ENCODE peak calls at places on chromosome 9, in nine cellular contexts. T is COR-L47; Y is CD8-positive, alpha-beta memory T cell; O is activated naive CD8-positive, alpha-beta T cell treated with anti-CD3 and anti-CD28 coated beads, Interleukin-2, amount 50 U/mL, for 16 hours; G is caudate nucleus; Q is occipital lobe; L is stimulated activated CD4-positive, alpha-beta T cell treated with anti-CD3 and anti-CD28 coated beads, Interleukin-2, amount 100 ng/mL, for 24 hours; I is HEK293T; P is progenitor cell of endocrine pancreas. K is an unnamed sample.

GRCh38 chr9:12775963-12776774 is 1.3 kb downstream of the LURAP1L start:
- DNase-seq in T (peak), Y (no peak), O (no peak), G (peak), Q (peak), L (no peak), I (peak), P (peak), K (no peak)

GRCh38 chr9:32703635-32704034 is 68.2 kb upstream of the TAF1L start:
- DNase-seq in T (no peak), Y (no peak), O (no peak), G (no peak), Q (no peak), L (no peak), I (peak), P (no peak), K (no peak)

GRCh38 chr9:128706045-128706444 is 3.7 kb downstream of the PKN3 start:
- DNase-seq in T (no peak), Y (no peak), O (no peak), G (no peak), Q (no peak), L (no peak), I (no peak), P (no peak), K (no peak)

GRCh38 chr9:113580041-113580953 is 116.8 kb downstream of the RGS3 start:
- DNase-seq in T (no peak), Y (peak), O (peak), G (peak), Q (peak), L (peak), I (no peak), P (no peak), K (peak)

GRCh38 chr9:21696411-21696865 is 106.0 kb upstream of the MTAP start:
- DNase-seq in T (no peak), Y (no peak), O (no peak), G (no peak), Q (no peak), L (no peak), I (peak), P (no peak), K (no peak)

GRCh38 chr9:105083246-105083645 is 155.3 kb upstream of the ABCA1 start:
- DNase-seq in T (no peak), Y (no peak), O (no peak), G (no peak), Q (no peak), L (no peak), I (no peak), P (no peak), K (no peak)

GRCh38 chr9:127463382-127463781 is 12.1 kb downstream of the LRSAM1 start:
- DNase-seq in T (no peak), Y (no peak), O (no peak), G (no peak), Q (no peak), L (no peak), I (no peak), P (no peak), K (no peak)

GRCh38 chr9:137275203-137275936 is 2.2 kb upstream of the TOR4A start:
- DNase-seq in T (no peak), Y (no peak), O (no peak), G (no peak), Q (no peak), L (no peak), I (no peak), P (no peak), K (no peak)

GRCh38 chr9:35690447-35691324 is 961 bp upstream of the TPM2 start:
- DNase-seq in T (peak), Y (peak), O (no peak), G (no peak), Q (no peak), L (peak), I (peak), P (peak), K (no peak)

GRCh38 chr9:75039006-75039405 is 10.9 kb upstream of the CARNMT1 start:
- DNase-seq in T (no peak), Y (no peak), O (no peak), G (no peak), Q (no peak), L (no peak), I (no peak), P (no peak), K (no peak)

GRCh38 chr9:79604149-79604548 is 32.4 kb downstream of the TLE4 start:
- DNase-seq in T (no peak), Y (no peak), O (no peak), G (no peak), Q (no peak), L (no peak), I (no peak), P (no peak), K (no peak)

GRCh38 chr9:76701441-76702031 is 62.7 kb upstream of the PCA3 start:
- DNase-seq in T (no peak), Y (no peak), O (no peak), G (no peak), Q (no peak), L (no peak), I (no peak), P (no peak), K (no peak)

GRCh38 chr9:95936579-95937075 is 61.1 kb downstream of the ERCC6L2 start:
- DNase-seq in T (no peak), Y (no peak), O (no peak), G (no peak), Q (no peak), L (no peak), I (no peak), P (no peak), K (no peak)

GRCh38 chr9:88387035-88387732 is 1.1 kb upstream of the SPIN1 start:
- DNase-seq in T (peak), Y (no peak), O (no peak), G (no peak), Q (no peak), L (peak), I (peak), P (no peak), K (peak)

GRCh38 chr9:124437086-124437485 is 13.2 kb upstream of the ADGRD2 start:
- DNase-seq in T (no peak), Y (no peak), O (no peak), G (no peak), Q (no peak), L (no peak), I (no peak), P (no peak), K (no peak)

GRCh38 chr9:21558079-21558478 is 76.0 kb upstream of the IFNE start:
- DNase-seq in T (no peak), Y (no peak), O (no peak), G (no peak), Q (no peak), L (no peak), I (no peak), P (no peak), K (no peak)

GRCh38 chr9:69542942-69543704 is 129.0 kb downstream of the APBA1 start:
- DNase-seq in T (peak), Y (no peak), O (no peak), G (no peak), Q (peak), L (no peak), I (no peak), P (no peak), K (no peak)

GRCh38 chr9:137556069-137556838 is 4.6 kb downstream of the MRPL41 start:
- DNase-seq in T (no peak), Y (no peak), O (no peak), G (no peak), Q (no peak), L (no peak), I (no peak), P (no peak), K (no peak)

GRCh38 chr9:93295031-93295430 is 111.1 kb downstream of the WNK2 start:
- DNase-seq in T (no peak), Y (no peak), O (no peak), G (no peak), Q (peak), L (no peak), I (peak), P (no peak), K (no peak)

GRCh38 chr9:136939996-136940525 is 4.5 kb downstream of the FBXW5 start:
- DNase-seq in T (no peak), Y (no peak), O (no peak), G (peak), Q (peak), L (no peak), I (no peak), P (no peak), K (no peak)

GRCh38 chr9:84404095-84404686 is 63.6 kb upstream of the SLC28A3 start:
- DNase-seq in T (no peak), Y (no peak), O (no peak), G (no peak), Q (no peak), L (peak), I (peak), P (no peak), K (no peak)

GRCh38 chr9:70421020-70421271 is 6.5 kb upstream of the KLF9 start:
- DNase-seq in T (peak), Y (no peak), O (no peak), G (no peak), Q (no peak), L (no peak), I (no peak), P (no peak), K (no peak)

GRCh38 chr9:116706310-116707290 is 19.5 kb downstream of the TRIM32 start:
- DNase-seq in T (no peak), Y (no peak), O (no peak), G (no peak), Q (no peak), L (no peak), I (no peak), P (no peak), K (no peak)

GRCh38 chr9:12776775-12777055 is 1.9 kb downstream of the LURAP1L start:
- DNase-seq in T (no peak), Y (no peak), O (no peak), G (no peak), Q (no peak), L (no peak), I (no peak), P (no peak), K (no peak)

GRCh38 chr9:137506702-137507171 is 43.5 kb downstream of the PNPLA7 start:
- DNase-seq in T (no peak), Y (no peak), O (no peak), G (no peak), Q (no peak), L (no peak), I (no peak), P (no peak), K (no peak)

GRCh38 chr9:84439253-84439652 is 98.7 kb upstream of the SLC28A3 start:
- DNase-seq in T (no peak), Y (no peak), O (no peak), G (no peak), Q (no peak), L (no peak), I (no peak), P (no peak), K (no peak)

K was measured in activated T-helper 2 cell treated with anti-CD3 and anti-CD28 coated beads, Interferon-gamma antibody, Interleukin-2, Interleukin-4, amounts not matched to agents 10 μg/mL and 5 μg/mL and 100 μg/mL, durations not matched to agents 14 hours and 24 hours and 36 hours.